ENCODE peak calls at places on chromosomes 3 and 15, in four cellular contexts. V is AG04450; A is fibroblast of lung; N is CD8-positive, alpha-beta T cell. R is an unnamed sample.

GRCh38 chr3:64248247-64248646 is 23.0 kb upstream of the PRICKLE2 start:
- DNase-seq in V (no peak), A (no peak), N (no peak), R (no peak)

GRCh38 chr3:10706156-10707088 is 109.6 kb upstream of the SLC6A11 start:
- DNase-seq in V (no peak), A (no peak), N (no peak), R (no peak)

GRCh38 chr15:88477126-88477525 is 9.6 kb downstream of the MRPS11 start:
- DNase-seq in V (no peak), A (no peak), N (no peak), R (no peak)

GRCh38 chr15:99253381-99254090 is 2.3 kb downstream of the LRRC28 start:
- DNase-seq in V (no peak), A (peak; percentile 59), N (no peak), R (peak; percentile 88)

GRCh38 chr15:74653426-74654082 is 37.9 kb downstream of the CLK3 start:
- DNase-seq in V (no peak), A (peak; percentile 87), N (no peak), R (peak; percentile 86)

GRCh38 chr3:134795776-134796312 is 784 bp downstream of the EPHB1 start:
- DNase-seq in V (no peak), A (peak; percentile 26), N (no peak), R (peak; percentile 21)

GRCh38 chr15:58264068-58264971 is 126.1 kb downstream of the AQP9 start:
- DNase-seq in V (no peak), A (no peak), N (no peak), R (no peak)

GRCh38 chr15:31353931-31354330 is 27.3 kb downstream of the KLF13 start:
- DNase-seq in V (no peak), A (peak; percentile 13), N (no peak), R (no peak)

GRCh38 chr15:53716909-53717878 is 42.3 kb downstream of the WDR72 start:
- DNase-seq in V (no peak), A (peak; percentile 14), N (no peak), R (peak; percentile 4)

GRCh38 chr3:149623819-149624218 is 34.0 kb downstream of the WWTR1 start:
- DNase-seq in V (no peak), A (no peak), N (no peak), R (no peak)

GRCh38 chr3:94076055-94076454 is 13.2 kb downstream of the NSUN3 start:
- DNase-seq in V (peak; percentile 10), A (no peak), N (no peak), R (peak; percentile 48)

GRCh38 chr3:69090021-69090420 is 5.3 kb downstream of the ARL6IP5 start:
- DNase-seq in V (peak; percentile 52), A (peak; percentile 91), N (no peak), R (peak; percentile 78)

GRCh38 chr15:92884813-92885461 is 15.2 kb upstream of the CHD2 start:
- DNase-seq in V (no peak), A (peak; percentile 45), N (no peak), R (peak; percentile 49)
- H3K4me3 ChIP-seq in V (peak overlapping the region; percentile 81), A (peak overlapping the region; percentile 76), N (peak overlapping the region; percentile 74), R (peak overlapping the region; percentile 85)

GRCh38 chr3:16884748-16885587 is at the start of gene PLCL2:
- DNase-seq in V (no peak), A (peak; percentile 38), N (peak; percentile 55), R (peak; percentile 42)

GRCh38 chr3:16887130-16887529 is 2.4 kb downstream of the PLCL2 start:
- DNase-seq in V (no peak), A (no peak), N (no peak), R (no peak)

GRCh38 chr3:16885588-16885903 is 791 bp downstream of the PLCL2 start:
- DNase-seq in V (no peak), A (peak; percentile 20), N (no peak), R (peak; percentile 42)

GRCh38 chr3:16884084-16884747 is 539 bp upstream of the PLCL2 start:
- DNase-seq in V (no peak), A (peak; percentile 39), N (peak; percentile 59), R (peak; percentile 59)

DNA sequence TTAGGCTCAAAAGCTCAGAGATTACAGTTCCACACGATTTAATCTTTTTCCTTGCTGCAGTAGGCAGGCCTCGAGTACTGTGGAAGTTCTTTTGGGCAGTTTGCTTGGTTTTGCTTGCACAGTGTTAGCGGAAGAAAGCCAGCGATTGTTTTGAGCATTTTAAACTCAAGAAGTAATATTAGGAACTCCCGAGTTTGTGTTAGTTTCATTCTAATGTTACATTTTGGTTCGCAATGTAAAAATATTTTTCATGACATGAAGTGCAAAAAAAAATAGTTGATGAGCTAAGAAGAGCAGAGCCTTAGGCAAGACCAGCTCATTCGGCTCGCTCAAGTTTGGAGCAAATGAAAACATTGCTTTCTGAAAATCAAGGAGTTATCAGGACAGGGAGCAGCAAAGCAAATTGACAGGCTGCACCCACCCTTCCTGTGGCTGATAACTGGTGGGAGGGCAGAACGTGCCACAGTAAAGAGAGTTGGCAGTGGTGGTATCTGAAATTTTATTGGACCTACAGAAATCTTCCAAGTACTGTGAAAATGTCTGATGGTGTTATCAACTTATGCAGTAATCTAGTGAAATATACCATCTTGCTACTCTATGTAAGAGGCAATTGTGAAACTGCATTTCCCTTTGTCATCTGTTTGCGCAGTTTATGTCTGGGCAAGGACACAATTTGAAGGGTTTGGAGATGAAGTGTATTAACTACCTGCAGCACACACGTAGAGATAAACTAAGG is 1.4 kb downstream of the PLCL2 start:
- DNase-seq in V (no peak), A (peak; percentile 45), N (no peak), R (peak; percentile 45)
- H3K4me3 ChIP-seq in V (peak overlapping the region; percentile 67), A (peak overlapping the region; percentile 80), N (peak overlapping the region; percentile 67), R (peak overlapping the region; percentile 84)

GRCh38 chr3:72447059-72447946 is 400.9 kb downstream of the SHQ1 start:
- DNase-seq in V (peak; percentile 47), A (peak; percentile 89), N (peak; percentile 94), R (peak; percentile 84)
- H3K4me3 ChIP-seq in V (peak overlapping the region; percentile 86), A (peak overlapping the region; percentile 92), N (peak overlapping the region; percentile 45), R (peak overlapping the region; percentile 95)

GRCh38 chr3:190655933-190656332 is 142.0 kb downstream of the IL1RAP start:
- DNase-seq in V (no peak), A (no peak), N (no peak), R (no peak)
- H3K4me3 ChIP-seq in V (no peak overlapping the region), A (no peak overlapping the region), N (no peak overlapping the region), R (no peak overlapping the region)